ENCODE peak calls at places on chromosomes 4 and X, in five cellular contexts. One of them, this sample, is unnamed. For H3K4me1, the result is how much of the 10 kb centered on the place peaks cover.

GRCh38 chrX:101347859-101348451 is 587 bp downstream of the TIMM8A start:
- DNase-seq in GM23248: peak
- DNase-seq in psoas muscle: no peak
- DNase-seq in right cardiac atrium: no peak
- DNase-seq in suprapubic skin: no peak
- DNase-seq in this sample: no peak

GRCh38 chrX:9560219-9560618 is 95.4 kb downstream of the TBL1X start:
- DNase-seq in suprapubic skin: no peak
- DNase-seq in right cardiac atrium: no peak
- DNase-seq in GM23248: no peak
- DNase-seq in psoas muscle: peak
- DNase-seq in this sample: no peak

GRCh38 chr4:6005175-6005574 is 13.1 kb downstream of the C4orf50 start:
- DNase-seq in GM23248: no peak
- DNase-seq in right cardiac atrium: no peak
- DNase-seq in suprapubic skin: no peak
- DNase-seq in psoas muscle: no peak
- DNase-seq in this sample: no peak

GRCh38 chr4:3861720-3862639 is 95.8 kb downstream of the ADRA2C start:
- DNase-seq in psoas muscle: no peak
- DNase-seq in GM23248: no peak
- DNase-seq in suprapubic skin: no peak
- DNase-seq in right cardiac atrium: no peak
- DNase-seq in this sample: no peak

GRCh38 chr4:3706111-3706511 is 60.1 kb upstream of the ADRA2C start:
- DNase-seq in GM23248: no peak
- DNase-seq in suprapubic skin: peak
- DNase-seq in right cardiac atrium: peak
- DNase-seq in psoas muscle: peak
- DNase-seq in this sample: peak

GRCh38 chr4:133152330-133152791 is 3.3 kb downstream of the PCDH10 start:
- DNase-seq in right cardiac atrium: peak
- DNase-seq in GM23248: peak
- DNase-seq in suprapubic skin: peak
- DNase-seq in psoas muscle: no peak
- DNase-seq in this sample: no peak

GRCh38 chr4:94763500-94763899 is 5.7 kb downstream of the BMPR1B start:
- DNase-seq in GM23248: no peak
- DNase-seq in right cardiac atrium: no peak
- DNase-seq in psoas muscle: no peak
- DNase-seq in suprapubic skin: no peak
- DNase-seq in this sample: no peak

GRCh38 chrX:68375803-68376202 is 57.5 kb downstream of the OPHN1 start:
- DNase-seq in right cardiac atrium: no peak
- DNase-seq in suprapubic skin: no peak
- DNase-seq in psoas muscle: no peak
- DNase-seq in GM23248: no peak
- DNase-seq in this sample: no peak

GRCh38 chrX:19698691-19699090 is 183.4 kb upstream of the MAP3K15 start:
- DNase-seq in psoas muscle: no peak
- DNase-seq in GM23248: no peak
- DNase-seq in suprapubic skin: no peak
- DNase-seq in right cardiac atrium: no peak
- DNase-seq in this sample: no peak

GRCh38 chr4:110071466-110071865 is 126.9 kb downstream of the ELOVL6 start:
- DNase-seq in right cardiac atrium: peak
- DNase-seq in GM23248: no peak
- DNase-seq in suprapubic skin: no peak
- DNase-seq in psoas muscle: no peak
- DNase-seq in this sample: no peak

GRCh38 chrX:71081348-71082148 is 13.4 kb upstream of the SNX12 start:
- DNase-seq in right cardiac atrium: no peak
- DNase-seq in suprapubic skin: no peak
- DNase-seq in GM23248: peak
- DNase-seq in psoas muscle: no peak
- DNase-seq in this sample: no peak

GRCh38 chr4:34323549-34324325 is 1920.6 kb downstream of the ARAP2 start:
- DNase-seq in suprapubic skin: no peak
- DNase-seq in right cardiac atrium: no peak
- DNase-seq in psoas muscle: no peak
- DNase-seq in GM23248: peak
- DNase-seq in this sample: no peak

GRCh38 chrX:115894087-115894486 is 276.5 kb upstream of the AGTR2 start:
- DNase-seq in suprapubic skin: no peak
- DNase-seq in GM23248: no peak
- DNase-seq in right cardiac atrium: no peak
- DNase-seq in psoas muscle: peak
- DNase-seq in this sample: no peak

DNA sequence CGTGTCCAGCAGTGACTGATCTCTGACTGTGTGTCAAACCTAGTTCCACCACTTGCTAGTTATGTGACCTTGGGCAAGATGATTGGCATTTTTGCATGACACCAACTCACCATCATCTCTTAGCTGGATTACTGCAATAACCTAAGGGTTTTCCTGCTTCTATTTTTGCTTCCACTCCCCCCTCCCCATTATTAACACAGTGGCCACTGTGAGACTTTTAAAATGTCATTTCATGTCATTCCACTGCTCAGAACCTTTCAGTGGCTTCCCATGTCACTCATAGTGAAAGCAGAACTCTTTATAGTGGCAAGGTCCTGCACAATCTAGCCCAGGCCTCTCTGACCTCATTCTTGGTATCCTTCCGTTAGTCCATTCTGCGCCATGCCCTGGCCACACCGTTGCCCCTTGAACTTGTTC is 4.8 kb upstream of the TNIP3 start:
- DNase-seq in suprapubic skin: no peak
- DNase-seq in psoas muscle: no peak
- DNase-seq in right cardiac atrium: no peak
- DNase-seq in GM23248: no peak
- DNase-seq in this sample: no peak
- H3K4me1 ChIP-seq in suprapubic skin: under half
- H3K4me1 ChIP-seq in psoas muscle: under half
- H3K4me1 ChIP-seq in right cardiac atrium: under half
- H3K4me1 ChIP-seq in GM23248: under half
- H3K4me1 ChIP-seq in this sample: under half

GRCh38 chr4:10092481-10093272 is 23.9 kb downstream of the WDR1 start:
- DNase-seq in GM23248: peak
- DNase-seq in psoas muscle: peak
- DNase-seq in suprapubic skin: no peak
- DNase-seq in right cardiac atrium: peak
- DNase-seq in this sample: peak
- H3K27ac ChIP-seq in GM23248: peak
- H3K27ac ChIP-seq in psoas muscle: peak
- H3K27ac ChIP-seq in suprapubic skin: no peak
- H3K27ac ChIP-seq in right cardiac atrium: peak
- H3K27ac ChIP-seq in this sample: peak

GRCh38 chr4:77826280-77826679 is 7.1 kb upstream of the CNOT6L start:
- DNase-seq in suprapubic skin: no peak
- DNase-seq in GM23248: no peak
- DNase-seq in right cardiac atrium: no peak
- DNase-seq in psoas muscle: no peak
- DNase-seq in this sample: no peak

GRCh38 chr4:77821775-77822174 is 2.6 kb upstream of the CNOT6L start:
- DNase-seq in psoas muscle: no peak
- DNase-seq in right cardiac atrium: no peak
- DNase-seq in GM23248: no peak
- DNase-seq in suprapubic skin: no peak
- DNase-seq in this sample: no peak

GRCh38 chr4:77833158-77833724 is 14.1 kb upstream of the CNOT6L start:
- DNase-seq in suprapubic skin: no peak
- DNase-seq in psoas muscle: no peak
- DNase-seq in GM23248: no peak
- DNase-seq in right cardiac atrium: no peak
- DNase-seq in this sample: no peak

DNA sequence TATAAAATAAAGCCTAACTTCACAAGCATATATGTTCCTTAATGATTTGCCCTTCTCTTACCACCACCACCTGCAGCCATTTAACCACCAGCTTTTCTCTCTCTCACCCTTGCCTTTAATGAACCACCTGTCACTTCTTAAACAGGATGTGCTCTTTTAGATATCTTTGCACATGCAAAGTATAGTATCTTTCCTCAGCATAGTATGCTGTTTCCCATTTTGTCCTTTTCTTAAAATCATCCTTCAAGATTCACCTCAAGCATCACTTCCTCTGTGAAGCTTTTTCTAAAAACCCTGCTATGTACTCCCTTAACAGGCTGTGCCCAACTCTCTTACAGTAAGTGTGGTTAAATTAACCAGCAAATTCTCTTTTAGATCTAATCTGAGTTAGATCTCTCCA is 8.2 kb upstream of the CNOT6L start:
- DNase-seq in right cardiac atrium: no peak
- DNase-seq in GM23248: no peak
- DNase-seq in suprapubic skin: no peak
- DNase-seq in psoas muscle: no peak
- DNase-seq in this sample: no peak
- H3K4me1 ChIP-seq in right cardiac atrium: under half
- H3K4me1 ChIP-seq in GM23248: under half
- H3K4me1 ChIP-seq in suprapubic skin: under half
- H3K4me1 ChIP-seq in psoas muscle: under half
- H3K4me1 ChIP-seq in this sample: under half

GRCh38 chr4:76383001-76383400 is 37.9 kb downstream of the CCDC158 start:
- DNase-seq in suprapubic skin: no peak
- DNase-seq in psoas muscle: no peak
- DNase-seq in right cardiac atrium: no peak
- DNase-seq in GM23248: no peak
- DNase-seq in this sample: no peak

GRCh38 chr4:76384052-76384451 is 36.9 kb downstream of the CCDC158 start:
- DNase-seq in psoas muscle: no peak
- DNase-seq in suprapubic skin: no peak
- DNase-seq in GM23248: no peak
- DNase-seq in right cardiac atrium: no peak
- DNase-seq in this sample: no peak

GRCh38 chr4:76388160-76388908 is 32.6 kb downstream of the CCDC158 start:
- DNase-seq in psoas muscle: no peak
- DNase-seq in right cardiac atrium: no peak
- DNase-seq in suprapubic skin: no peak
- DNase-seq in GM23248: no peak
- DNase-seq in this sample: no peak

GRCh38 chr4:76385974-76386373 is 35.0 kb downstream of the CCDC158 start:
- DNase-seq in GM23248: no peak
- DNase-seq in right cardiac atrium: no peak
- DNase-seq in psoas muscle: no peak
- DNase-seq in suprapubic skin: no peak
- DNase-seq in this sample: no peak

DNA sequence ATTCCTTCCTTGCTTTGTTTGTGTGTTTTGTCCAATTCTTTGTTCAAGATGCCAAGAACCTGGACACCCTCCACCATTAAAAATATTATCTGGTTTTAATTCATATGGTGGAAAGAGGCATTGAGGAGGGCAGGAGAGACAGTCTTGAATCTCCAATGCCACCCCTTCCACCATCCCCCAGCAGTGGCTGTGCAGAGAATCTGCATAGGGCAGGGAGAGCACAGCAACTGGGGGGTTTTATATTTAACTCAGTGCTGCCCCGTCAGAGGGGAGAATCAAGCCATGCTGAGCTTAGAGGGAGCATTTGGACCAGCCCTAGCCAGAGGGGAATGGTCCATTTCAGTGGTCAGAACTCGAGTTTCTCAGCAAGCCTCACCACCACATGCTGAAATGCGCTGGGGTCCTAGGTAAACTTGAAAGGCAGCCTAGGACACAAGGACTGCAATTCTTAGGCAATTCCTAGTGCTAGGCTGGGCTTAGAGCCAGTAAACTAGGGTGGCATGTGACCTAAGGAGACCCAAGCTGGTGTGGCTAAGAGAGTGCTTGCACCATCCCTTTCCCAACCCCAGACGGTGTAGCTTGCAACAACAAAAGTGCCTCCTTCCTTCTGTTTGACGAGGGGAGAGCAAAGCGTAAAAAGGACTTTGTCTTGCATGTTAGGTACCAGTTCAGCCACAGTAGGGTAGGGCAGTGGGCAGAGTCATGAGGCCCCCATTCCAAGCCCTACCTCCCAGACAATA is 34.2 kb downstream of the CCDC158 start:
- DNase-seq in right cardiac atrium: no peak
- DNase-seq in suprapubic skin: no peak
- DNase-seq in psoas muscle: no peak
- DNase-seq in GM23248: no peak
- DNase-seq in this sample: no peak
- H3K27ac ChIP-seq in right cardiac atrium: no peak
- H3K27ac ChIP-seq in suprapubic skin: no peak
- H3K27ac ChIP-seq in psoas muscle: no peak
- H3K27ac ChIP-seq in GM23248: no peak
- H3K27ac ChIP-seq in this sample: no peak

GRCh38 chrX:79440336-79440735 is 73.2 kb upstream of the ITM2A start:
- DNase-seq in GM23248: no peak
- DNase-seq in right cardiac atrium: no peak
- DNase-seq in psoas muscle: no peak
- DNase-seq in suprapubic skin: no peak
- DNase-seq in this sample: no peak
- H3K4me1 ChIP-seq in GM23248: under half
- H3K4me1 ChIP-seq in right cardiac atrium: under half
- H3K4me1 ChIP-seq in psoas muscle: under half
- H3K4me1 ChIP-seq in suprapubic skin: under half
- H3K4me1 ChIP-seq in this sample: under half